ENCODE peak calls at places on chromosomes 2 and 18, in eight cellular contexts. C is epithelial cell of esophagus, U is neural crest cell, M is nephron progenitor cell, K is AG04449, Q is keratinocyte, Y is DND-41, V is suprapubic skin. S is an unnamed sample.

GRCh38 chr2:23679044-23679443 is 247.9 kb downstream of the ATAD2B start:
- DNase-seq in Q (no peak), C (no peak), V (no peak), U (no peak), K (no peak), Y (no peak), M (no peak), S (no peak)

GRCh38 chr18:21834301-21834660 is 93.7 kb downstream of the MIB1 start:
- DNase-seq in C (no peak), Q (no peak), U (no peak), K (no peak), V (no peak), Y (no peak), M (no peak), S (no peak)

GRCh38 chr2:144320491-144320890 is 199.4 kb downstream of the ZEB2 start:
- DNase-seq in V (no peak), Y (peak), Q (no peak), K (peak), U (no peak), C (peak), M (no peak), S (peak)

GRCh38 chr2:200756618-200757321 is 54.9 kb upstream of the BZW1 start:
- DNase-seq in U (no peak), C (peak), V (no peak), K (peak), M (no peak), Q (peak), Y (no peak), S (no peak)

GRCh38 chr18:78580835-78581339 is 398.7 kb upstream of the SALL3 start:
- DNase-seq in C (no peak), K (no peak), Y (no peak), V (no peak), Q (no peak), M (no peak), U (no peak), S (no peak)

GRCh38 chr2:138919336-138919735 is 139.1 kb upstream of the NXPH2 start:
- DNase-seq in C (no peak), U (no peak), Q (no peak), K (no peak), V (no peak), M (peak), Y (no peak), S (no peak)

GRCh38 chr18:67652296-67652695 is 135.8 kb upstream of the DSEL start:
- DNase-seq in Q (no peak), M (no peak), Y (no peak), V (no peak), K (no peak), C (no peak), U (no peak), S (no peak)

GRCh38 chr2:190838492-190838910 is 42.1 kb upstream of the GLS start:
- DNase-seq in M (no peak), K (peak), Y (no peak), U (no peak), C (peak), V (no peak), Q (peak), S (peak)

GRCh38 chr2:14567561-14567960 is 65.0 kb upstream of the LRATD1 start:
- DNase-seq in Y (no peak), C (peak), K (no peak), V (no peak), Q (no peak), M (no peak), U (no peak), S (no peak)

GRCh38 chr2:214465386-214466146 is 54.7 kb downstream of the VWC2L start:
- DNase-seq in V (no peak), M (no peak), C (peak), K (peak), U (no peak), Y (no peak), Q (no peak), S (no peak)

GRCh38 chr18:49755489-49755888 is 57.8 kb downstream of the ACAA2 start:
- DNase-seq in V (no peak), M (no peak), U (no peak), C (no peak), Q (no peak), Y (no peak), K (no peak), S (no peak)

GRCh38 chr2:164933751-164934189 is 21.6 kb downstream of the SLC38A11 start:
- DNase-seq in Y (no peak), Q (no peak), V (no peak), K (no peak), M (no peak), C (no peak), U (no peak), S (no peak)

GRCh38 chr18:78875998-78876650 is 103.5 kb upstream of the SALL3 start:
- DNase-seq in M (no peak), Q (no peak), Y (no peak), V (no peak), K (no peak), U (no peak), C (no peak), S (no peak)

GRCh38 chr2:223642496-223642895 is 40.3 kb upstream of the SCG2 start:
- DNase-seq in U (no peak), V (no peak), Y (no peak), K (no peak), C (peak), Q (no peak), M (no peak), S (no peak)

GRCh38 chr2:39513641-39514094 is 76.6 kb upstream of the MAP4K3 start:
- DNase-seq in Q (peak), U (no peak), K (peak), Y (peak), M (peak), V (no peak), C (peak), S (peak)

GRCh38 chr2:101883860-101884259 is 107.9 kb upstream of the IL1R2 start:
- DNase-seq in Q (no peak), V (no peak), C (peak), Y (no peak), K (no peak), M (no peak), U (no peak), S (peak)

GRCh38 chr2:197073701-197074433 is 147.4 kb upstream of the PGAP1 start:
- DNase-seq in Y (peak), Q (no peak), U (no peak), V (no peak), K (no peak), C (no peak), M (no peak), S (no peak)

GRCh38 chr2:167651406-167652151 is 595.8 kb downstream of the STK39 start:
- DNase-seq in V (no peak), Q (no peak), M (no peak), U (peak), C (no peak), K (no peak), Y (no peak), S (no peak)

GRCh38 chr2:28082131-28082530 is 191.6 kb downstream of the BABAM2 start:
- DNase-seq in Y (peak), K (no peak), M (no peak), V (no peak), U (no peak), C (no peak), Q (no peak), S (no peak)

GRCh38 chr2:149715005-149715592 is 127.5 kb upstream of the MMADHC start:
- DNase-seq in C (peak), U (no peak), Y (peak), Q (no peak), V (no peak), M (no peak), K (no peak), S (no peak)

GRCh38 chr2:10326151-10326616 is 23.5 kb downstream of the HPCAL1 start:
- DNase-seq in K (no peak), Q (no peak), M (no peak), V (no peak), U (no peak), Y (no peak), C (no peak), S (no peak)

GRCh38 chr18:77063256-77063655 is 69.3 kb downstream of the MBP start:
- DNase-seq in Q (peak), Y (peak), V (no peak), M (no peak), U (no peak), K (no peak), C (peak), S (peak)

GRCh38 chr2:209094221-209094620 is 329.6 kb upstream of the MAP2 start:
- DNase-seq in M (no peak), K (no peak), V (no peak), U (no peak), Q (no peak), Y (no peak), C (no peak), S (no peak)

GRCh38 chr2:56117764-56118163 is 66.0 kb upstream of the CCDC85A start:
- DNase-seq in U (no peak), Q (no peak), K (no peak), V (no peak), M (no peak), Y (no peak), C (peak), S (no peak)

GRCh38 chr2:233367606-233368005 is 13.3 kb downstream of the DGKD start:
- DNase-seq in V (no peak), Q (no peak), M (no peak), Y (no peak), K (no peak), C (no peak), U (no peak), S (no peak)

GRCh38 chr2:65708129-65708528 is 275.7 kb upstream of the SPRED2 start:
- DNase-seq in U (no peak), Y (no peak), Q (no peak), C (no peak), M (no peak), K (no peak), V (no peak), S (no peak)

GRCh38 chr2:148987286-148987685 is 51.2 kb upstream of the LYPD6B start:
- DNase-seq in M (no peak), V (no peak), U (no peak), C (no peak), K (no peak), Y (no peak), Q (no peak), S (no peak)

GRCh38 chr2:42864641-42865280 is 72.4 kb upstream of the HAAO start:
- DNase-seq in Q (no peak), M (no peak), K (no peak), U (no peak), C (no peak), V (peak), Y (no peak), S (no peak)

GRCh38 chr18:78986018-78986481 is 6.4 kb downstream of the SALL3 start:
- DNase-seq in C (peak), V (no peak), Y (peak), K (no peak), M (peak), U (peak), Q (no peak), S (peak)

GRCh38 chr2:142044168-142044567 is 86.6 kb downstream of the LRP1B start:
- DNase-seq in U (no peak), Y (no peak), C (no peak), K (no peak), M (no peak), Q (no peak), V (no peak), S (no peak)

GRCh38 chr2:152646775-152647174 is 70.5 kb downstream of the PRPF40A start:
- DNase-seq in K (peak), Y (no peak), Q (peak), C (peak), M (no peak), U (no peak), V (no peak), S (no peak)

GRCh38 chr18:51196116-51196810 is 1.2 kb downstream of the MEX3C start:
- DNase-seq in V (peak), C (peak), K (no peak), U (peak), Q (no peak), Y (peak), M (peak), S (peak)

GRCh38 chr18:75408554-75409506 is 18.7 kb downstream of the SMIM21 start:
- DNase-seq in C (peak), K (peak), Q (peak), V (no peak), U (no peak), M (no peak), Y (peak), S (peak)

GRCh38 chr2:45329045-45329677 is 281.9 kb downstream of the SRBD1 start:
- DNase-seq in Y (no peak), V (no peak), M (no peak), C (peak), K (no peak), U (no peak), Q (no peak), S (no peak)

GRCh38 chr2:11444737-11445136 is 21.2 kb downstream of the E2F6 start:
- DNase-seq in Y (no peak), M (no peak), K (no peak), Q (no peak), C (no peak), V (no peak), U (no peak), S (no peak)
- TF ChIP-seq CTCF in Y (no peak), M (no peak), K (no peak), Q (no peak), C (no peak), V (no peak), U (no peak), S (no peak)

DNA sequence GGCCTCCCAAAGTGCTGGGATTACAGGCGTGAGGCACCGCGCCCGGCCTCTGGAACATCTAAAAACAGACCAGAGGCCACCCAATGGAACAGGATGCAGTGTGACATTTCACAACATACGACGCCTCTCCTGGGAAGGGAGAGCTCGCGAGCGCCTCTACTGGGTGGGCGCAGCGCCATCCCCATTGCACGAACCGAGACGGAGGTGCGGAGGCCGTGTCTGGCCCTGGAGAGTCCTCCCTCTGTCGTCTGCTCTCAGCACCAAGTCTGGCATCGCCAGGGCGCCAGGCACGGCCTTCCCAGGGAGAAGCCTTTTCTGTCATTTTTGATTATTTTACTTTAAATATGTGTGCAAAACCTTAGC is 9.4 kb upstream of the GBX2 start:
- DNase-seq in Y (no peak), V (no peak), Q (no peak), M (peak), C (peak), U (peak), K (no peak), S (peak)
- TF ChIP-seq CTCF in Y (no peak), V (no peak), Q (peak), M (no peak), C (peak), U (no peak), K (peak), S (no peak)

GRCh38 chr2:232367591-232368233 is 10.8 kb upstream of the ALPP start:
- DNase-seq in K (no peak), V (no peak), C (no peak), U (no peak), Q (no peak), M (peak), Y (no peak), S (no peak)

GRCh38 chr2:232363784-232364615 is 14.6 kb upstream of the ALPP start:
- DNase-seq in M (no peak), Q (no peak), U (no peak), V (peak), Y (peak), K (no peak), C (no peak), S (peak)

GRCh38 chr2:232368311-232368731 is 10.2 kb upstream of the ALPP start:
- DNase-seq in Q (no peak), V (no peak), C (peak), M (no peak), Y (no peak), K (no peak), U (no peak), S (no peak)

GRCh38 chr2:232367016-232367415 is 11.5 kb upstream of the ALPP start:
- DNase-seq in U (no peak), Y (no peak), M (no peak), V (peak), K (no peak), C (no peak), Q (no peak), S (no peak)

DNA sequence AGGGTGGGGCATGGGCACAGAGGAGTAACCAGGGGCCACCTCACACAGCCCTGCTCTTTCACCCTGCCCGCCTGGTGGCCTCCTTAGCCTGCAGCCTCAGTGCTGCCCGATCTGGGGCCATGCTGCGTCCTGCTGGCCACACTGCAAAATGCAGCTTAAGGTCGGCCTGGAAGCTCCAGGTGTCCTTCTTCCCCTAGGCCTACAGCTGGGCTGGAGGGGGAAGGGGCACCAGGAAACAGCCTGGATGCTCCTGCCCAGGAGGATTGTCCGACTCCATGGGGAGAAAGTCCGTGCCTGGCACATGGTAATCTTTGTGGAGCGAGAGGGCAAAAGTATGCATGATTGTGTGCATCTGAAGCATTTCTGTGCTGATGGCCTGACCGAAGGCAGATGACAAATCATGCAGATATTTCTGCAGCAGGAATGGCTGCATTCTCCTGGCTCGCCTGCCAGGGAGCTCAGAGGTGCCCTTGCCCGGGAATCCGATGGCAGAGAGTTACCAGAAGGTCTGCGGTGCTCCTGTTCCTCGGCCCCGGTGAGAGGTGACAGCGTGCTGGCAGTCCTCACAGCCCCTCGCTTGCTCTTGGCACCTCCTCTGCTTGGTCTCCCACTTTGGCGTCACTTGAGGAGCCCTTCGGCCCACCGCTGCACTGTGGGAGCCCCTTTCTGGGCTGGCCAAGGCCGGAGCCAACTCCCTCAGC is 12.8 kb upstream of the ALPP start:
- DNase-seq in M (peak), K (no peak), U (peak), Q (no peak), C (peak), V (no peak), Y (no peak), S (no peak)
- TF ChIP-seq CTCF in M (peak), K (peak), U (peak), Q (peak), C (peak), V (no peak), Y (peak), S (peak)

DNA sequence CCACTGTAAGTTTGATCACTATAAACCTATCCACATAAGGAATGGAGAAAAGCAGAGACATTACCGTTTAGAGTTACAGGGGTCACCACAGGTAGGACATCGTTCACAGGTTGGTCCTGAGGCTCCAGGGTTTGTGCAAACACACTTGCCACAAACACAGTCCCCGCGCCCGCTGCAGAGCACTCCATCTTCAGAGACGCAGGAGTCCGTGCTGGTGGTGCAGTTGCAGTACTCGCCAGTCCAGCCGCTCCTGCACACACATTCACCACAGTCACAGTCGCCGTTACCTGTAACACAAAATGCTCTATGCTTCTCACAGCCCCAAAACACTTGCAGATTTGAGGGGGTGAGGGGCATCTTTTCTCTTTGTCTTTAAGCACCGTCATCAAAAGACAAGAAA is 63.9 kb upstream of the PLA2R1 start:
- DNase-seq in V (no peak), Y (no peak), C (no peak), U (no peak), Q (no peak), M (no peak), K (no peak), S (no peak)
- TF ChIP-seq CTCF in V (no peak), Y (no peak), C (no peak), U (no peak), Q (no peak), M (no peak), K (no peak), S (no peak)

GRCh38 chr2:12950957-12951656 is 234.4 kb downstream of the TRIB2 start:
- DNase-seq in V (no peak), U (no peak), K (no peak), Q (no peak), Y (peak), C (peak), M (no peak), S (no peak)

GRCh38 chr2:12948963-12949353 is 232.2 kb downstream of the TRIB2 start:
- DNase-seq in Q (no peak), U (no peak), V (no peak), Y (no peak), C (no peak), M (no peak), K (no peak), S (peak)

GRCh38 chr2:12949406-12949805 is 232.7 kb downstream of the TRIB2 start:
- DNase-seq in C (no peak), Q (no peak), Y (no peak), V (no peak), K (no peak), M (no peak), U (no peak), S (no peak)

GRCh38 chr2:12950174-12950573 is 233.4 kb downstream of the TRIB2 start:
- DNase-seq in Y (no peak), C (no peak), K (no peak), Q (no peak), U (no peak), M (no peak), V (no peak), S (no peak)

GRCh38 chr2:12948231-12948962 is 231.7 kb downstream of the TRIB2 start:
- DNase-seq in Q (no peak), M (no peak), Y (peak), C (no peak), U (no peak), V (no peak), K (no peak), S (no peak)
- TF ChIP-seq CTCF in Q (no peak), M (no peak), Y (no peak), C (no peak), U (no peak), V (no peak), K (no peak), S (no peak)

GRCh38 chr18:54717673-54718435 is 110.4 kb upstream of the RAB27B start:
- DNase-seq in Y (peak), C (peak), M (peak), U (no peak), Q (no peak), K (no peak), V (no peak), S (peak)

GRCh38 chr18:54713386-54713785 is 114.9 kb upstream of the RAB27B start:
- DNase-seq in V (no peak), K (no peak), Q (no peak), Y (no peak), C (no peak), U (no peak), M (no peak), S (peak)

GRCh38 chr18:54720590-54720989 is 107.7 kb upstream of the RAB27B start:
- DNase-seq in Y (no peak), K (no peak), M (no peak), C (no peak), U (no peak), Q (no peak), V (no peak), S (no peak)

GRCh38 chr18:54716586-54716985 is 111.7 kb upstream of the RAB27B start:
- DNase-seq in Y (no peak), K (no peak), V (no peak), M (no peak), U (no peak), C (no peak), Q (no peak), S (no peak)

DNA sequence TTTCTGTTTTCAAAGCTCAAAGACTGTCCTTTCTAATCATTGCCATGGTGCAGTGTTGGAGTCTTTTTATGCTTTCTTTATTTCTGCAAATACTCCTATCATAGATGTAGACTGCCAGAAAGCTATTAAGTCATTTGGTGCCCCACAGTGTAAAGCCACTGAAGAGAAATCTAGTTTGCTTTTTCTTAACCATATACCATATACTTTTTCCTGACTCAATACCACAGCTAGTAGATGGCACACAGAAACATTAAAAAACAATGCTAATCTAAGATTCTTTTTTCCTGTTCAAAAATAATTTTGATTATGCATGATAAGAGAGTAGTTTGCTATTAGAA is 109.9 kb upstream of the RAB27B start:
- DNase-seq in V (no peak), Y (no peak), Q (no peak), M (no peak), K (no peak), C (no peak), U (no peak), S (no peak)
- TF ChIP-seq CTCF in V (no peak), Y (no peak), Q (no peak), M (no peak), K (no peak), C (no peak), U (no peak), S (no peak)

GRCh38 chr2:210099940-210100339 is 71.3 kb downstream of the KANSL1L start:
- DNase-seq in K (no peak), U (no peak), Q (no peak), M (no peak), Y (no peak), C (no peak), V (no peak), S (no peak)
- TF ChIP-seq CTCF in K (no peak), U (no peak), Q (no peak), M (no peak), Y (no peak), C (no peak), V (no peak), S (no peak)

S was measured in activated CD8-positive, alpha-beta T cell treated with anti-CD3 and anti-CD28 coated beads for 36 hours.